ENCODE peak calls at places on chromosome 4, in eight cellular contexts. One of them, this sample, is unnamed.

GRCh38 chr4:64799751-64800150 is 390.5 kb upstream of the TECRL start:
- DNase-seq in ovary: no peak
- DNase-seq in lower leg skin: no peak
- DNase-seq in testis: no peak
- DNase-seq in GM12892: no peak
- DNase-seq in uterus: no peak
- DNase-seq in HCT116: no peak
- DNase-seq in tibial nerve: no peak
- DNase-seq in this sample: no peak

GRCh38 chr4:107734120-107734519 is 14.1 kb upstream of the PAPSS1 start:
- DNase-seq in lower leg skin: no peak
- DNase-seq in uterus: no peak
- DNase-seq in GM12892: no peak
- DNase-seq in HCT116: no peak
- DNase-seq in tibial nerve: no peak
- DNase-seq in testis: no peak
- DNase-seq in ovary: no peak
- DNase-seq in this sample: no peak

GRCh38 chr4:72377491-72378194 is 191.4 kb downstream of the ADAMTS3 start:
- DNase-seq in GM12892: no peak
- DNase-seq in ovary: no peak
- DNase-seq in tibial nerve: no peak
- DNase-seq in HCT116: no peak
- DNase-seq in lower leg skin: no peak
- DNase-seq in testis: no peak
- DNase-seq in uterus: no peak
- DNase-seq in this sample: no peak

GRCh38 chr4:66193487-66193886 is 523.2 kb upstream of the EPHA5 start:
- DNase-seq in HCT116: no peak
- DNase-seq in testis: no peak
- DNase-seq in lower leg skin: no peak
- DNase-seq in tibial nerve: no peak
- DNase-seq in ovary: no peak
- DNase-seq in GM12892: no peak
- DNase-seq in uterus: no peak
- DNase-seq in this sample: no peak

GRCh38 chr4:180610317-180610716 is 1632.9 kb upstream of the TENM3 start:
- DNase-seq in tibial nerve: no peak
- DNase-seq in lower leg skin: no peak
- DNase-seq in HCT116: no peak
- DNase-seq in uterus: no peak
- DNase-seq in ovary: no peak
- DNase-seq in testis: no peak
- DNase-seq in GM12892: no peak
- DNase-seq in this sample: no peak

GRCh38 chr4:64940698-64941097 is 531.4 kb upstream of the TECRL start:
- DNase-seq in HCT116: no peak
- DNase-seq in ovary: no peak
- DNase-seq in tibial nerve: no peak
- DNase-seq in lower leg skin: no peak
- DNase-seq in testis: no peak
- DNase-seq in GM12892: no peak
- DNase-seq in uterus: no peak
- DNase-seq in this sample: no peak

GRCh38 chr4:39668835-39669234 is 29.1 kb upstream of the UBE2K start:
- DNase-seq in tibial nerve: no peak
- DNase-seq in lower leg skin: no peak
- DNase-seq in ovary: no peak
- DNase-seq in HCT116: no peak
- DNase-seq in GM12892: no peak
- DNase-seq in testis: no peak
- DNase-seq in uterus: no peak
- DNase-seq in this sample: no peak

GRCh38 chr4:157080605-157081004 is 4.7 kb downstream of the GLRB start:
- DNase-seq in tibial nerve: no peak
- DNase-seq in GM12892: no peak
- DNase-seq in testis: no peak
- DNase-seq in ovary: no peak
- DNase-seq in HCT116: no peak
- DNase-seq in uterus: no peak
- DNase-seq in lower leg skin: no peak
- DNase-seq in this sample: no peak

GRCh38 chr4:116055857-116056827 is 942.7 kb upstream of the NDST4 start:
- DNase-seq in GM12892: no peak
- DNase-seq in tibial nerve: no peak
- DNase-seq in lower leg skin: no peak
- DNase-seq in uterus: no peak
- DNase-seq in ovary: no peak
- DNase-seq in HCT116: peak
- DNase-seq in testis: no peak
- DNase-seq in this sample: no peak

GRCh38 chr4:83894831-83895230 is 358.9 kb downstream of the GPAT3 start:
- DNase-seq in uterus: no peak
- DNase-seq in ovary: no peak
- DNase-seq in testis: no peak
- DNase-seq in GM12892: no peak
- DNase-seq in lower leg skin: no peak
- DNase-seq in HCT116: no peak
- DNase-seq in tibial nerve: no peak
- DNase-seq in this sample: no peak

GRCh38 chr4:4386296-4386735 is 586 bp upstream of the NSG1 start:
- DNase-seq in ovary: peak
- DNase-seq in uterus: no peak
- DNase-seq in testis: no peak
- DNase-seq in tibial nerve: no peak
- DNase-seq in HCT116: no peak
- DNase-seq in GM12892: no peak
- DNase-seq in lower leg skin: no peak
- DNase-seq in this sample: no peak

GRCh38 chr4:15777697-15778096 is 431 bp upstream of the CD38 start:
- DNase-seq in GM12892: no peak
- DNase-seq in ovary: no peak
- DNase-seq in HCT116: no peak
- DNase-seq in uterus: no peak
- DNase-seq in tibial nerve: no peak
- DNase-seq in lower leg skin: no peak
- DNase-seq in testis: no peak
- DNase-seq in this sample: no peak

GRCh38 chr4:15778742-15779231 is 659 bp downstream of the CD38 start:
- DNase-seq in ovary: peak
- DNase-seq in tibial nerve: no peak
- DNase-seq in lower leg skin: no peak
- DNase-seq in testis: no peak
- DNase-seq in uterus: no peak
- DNase-seq in GM12892: peak
- DNase-seq in HCT116: no peak
- DNase-seq in this sample: peak

GRCh38 chr4:15776871-15777648 is 1.1 kb upstream of the CD38 start:
- DNase-seq in GM12892: no peak
- DNase-seq in testis: no peak
- DNase-seq in HCT116: no peak
- DNase-seq in uterus: no peak
- DNase-seq in lower leg skin: no peak
- DNase-seq in tibial nerve: no peak
- DNase-seq in ovary: no peak
- DNase-seq in this sample: no peak

GRCh38 chr4:15779336-15779735 is 1.2 kb downstream of the CD38 start:
- DNase-seq in testis: peak
- DNase-seq in HCT116: no peak
- DNase-seq in lower leg skin: peak
- DNase-seq in uterus: peak
- DNase-seq in ovary: peak
- DNase-seq in tibial nerve: peak
- DNase-seq in GM12892: no peak
- DNase-seq in this sample: peak

DNA sequence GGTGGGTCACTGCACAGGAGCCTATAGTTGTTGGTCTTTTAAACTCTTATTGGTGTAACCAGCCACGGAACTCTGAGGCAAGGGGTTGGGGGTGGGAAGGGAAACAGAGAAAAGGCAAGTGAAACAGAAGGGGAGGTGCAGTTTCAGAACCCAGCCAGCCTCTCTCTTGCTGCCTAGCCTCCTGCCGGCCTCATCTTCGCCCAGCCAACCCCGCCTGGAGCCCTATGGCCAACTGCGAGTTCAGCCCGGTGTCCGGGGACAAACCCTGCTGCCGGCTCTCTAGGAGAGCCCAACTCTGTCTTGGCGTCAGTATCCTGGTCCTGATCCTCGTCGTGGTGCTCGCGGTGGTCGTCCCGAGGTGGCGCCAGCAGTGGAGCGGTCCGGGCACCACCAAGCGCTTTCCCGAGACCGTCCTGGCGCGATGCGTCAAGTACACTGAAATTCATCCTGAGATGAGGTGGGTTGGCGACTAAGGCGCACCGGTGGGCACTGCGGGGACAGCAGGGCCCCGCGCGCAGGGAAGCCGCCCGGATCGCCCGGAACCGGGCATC is at the start of gene CD38:
- DNase-seq in ovary: no peak
- DNase-seq in uterus: no peak
- DNase-seq in HCT116: no peak
- DNase-seq in lower leg skin: no peak
- DNase-seq in GM12892: peak
- DNase-seq in tibial nerve: no peak
- DNase-seq in testis: no peak
- DNase-seq in this sample: peak
- TF ChIP-seq POLR2A in ovary: no peak
- TF ChIP-seq POLR2A in uterus: no peak
- TF ChIP-seq POLR2A in HCT116: no peak
- TF ChIP-seq POLR2A in lower leg skin: no peak
- TF ChIP-seq POLR2A in GM12892: no peak
- TF ChIP-seq POLR2A in tibial nerve: no peak
- TF ChIP-seq POLR2A in testis: no peak
- TF ChIP-seq POLR2A in this sample: no peak

DNA sequence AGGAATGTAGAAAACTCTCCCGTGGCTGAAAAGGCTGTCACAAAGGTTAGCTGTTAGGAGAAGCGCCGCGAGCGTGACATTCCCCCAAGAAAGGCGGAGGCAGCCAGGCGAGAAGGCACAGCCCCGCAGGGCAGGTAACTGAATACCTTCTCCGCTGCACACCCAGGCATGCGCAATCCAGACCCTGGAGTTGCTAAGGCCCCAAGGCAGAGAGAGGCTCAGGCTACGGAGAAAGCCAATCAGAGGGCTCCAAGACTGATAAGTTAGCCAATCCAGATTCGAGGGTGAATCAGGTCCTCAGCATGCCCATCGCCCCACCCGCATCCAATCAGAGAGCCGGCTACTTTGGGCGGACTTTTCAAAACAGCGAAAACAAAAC is 485 bp upstream of the CCNG2 start:
- DNase-seq in GM12892: peak
- DNase-seq in lower leg skin: peak
- DNase-seq in tibial nerve: peak
- DNase-seq in testis: peak
- DNase-seq in ovary: peak
- DNase-seq in HCT116: peak
- DNase-seq in uterus: peak
- DNase-seq in this sample: peak
- TF ChIP-seq POLR2A in GM12892: no peak
- TF ChIP-seq POLR2A in lower leg skin: no peak
- TF ChIP-seq POLR2A in tibial nerve: peak
- TF ChIP-seq POLR2A in testis: no peak
- TF ChIP-seq POLR2A in ovary: no peak
- TF ChIP-seq POLR2A in HCT116: peak
- TF ChIP-seq POLR2A in uterus: peak
- TF ChIP-seq POLR2A in this sample: peak

GRCh38 chr4:184460495-184461285 is 13.7 kb downstream of the IRF2 start:
- DNase-seq in ovary: no peak
- DNase-seq in uterus: no peak
- DNase-seq in tibial nerve: no peak
- DNase-seq in HCT116: no peak
- DNase-seq in testis: no peak
- DNase-seq in GM12892: no peak
- DNase-seq in lower leg skin: no peak
- DNase-seq in this sample: no peak

GRCh38 chr4:184457530-184458249 is 16.7 kb downstream of the IRF2 start:
- DNase-seq in lower leg skin: no peak
- DNase-seq in GM12892: no peak
- DNase-seq in ovary: no peak
- DNase-seq in uterus: no peak
- DNase-seq in HCT116: no peak
- DNase-seq in testis: no peak
- DNase-seq in tibial nerve: no peak
- DNase-seq in this sample: no peak

GRCh38 chr4:184461711-184462110 is 12.6 kb downstream of the IRF2 start:
- DNase-seq in tibial nerve: no peak
- DNase-seq in testis: no peak
- DNase-seq in uterus: no peak
- DNase-seq in ovary: no peak
- DNase-seq in HCT116: no peak
- DNase-seq in GM12892: no peak
- DNase-seq in lower leg skin: no peak
- DNase-seq in this sample: no peak

GRCh38 chr4:184456337-184456736 is 18.0 kb downstream of the IRF2 start:
- DNase-seq in uterus: no peak
- DNase-seq in GM12892: no peak
- DNase-seq in lower leg skin: no peak
- DNase-seq in HCT116: no peak
- DNase-seq in ovary: no peak
- DNase-seq in tibial nerve: no peak
- DNase-seq in testis: no peak
- DNase-seq in this sample: no peak

DNA sequence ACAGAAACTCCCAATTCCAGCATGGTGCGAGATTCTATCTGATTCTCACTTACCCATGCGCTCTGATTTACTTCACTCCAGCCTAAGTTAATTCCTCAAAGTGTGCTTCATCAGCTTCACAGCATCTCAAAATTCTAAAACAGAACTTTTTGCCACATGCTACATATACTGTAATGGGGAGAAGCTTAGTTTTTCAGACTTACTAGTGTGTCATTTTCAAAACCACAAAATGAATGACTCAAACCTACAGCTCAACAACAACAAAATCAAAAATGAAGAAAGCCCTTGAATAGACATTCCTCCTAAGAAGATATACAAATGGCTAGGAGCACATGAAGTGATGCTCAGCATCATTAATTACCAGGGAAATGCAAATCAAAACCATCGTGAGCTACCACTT is 14.9 kb downstream of the IRF2 start:
- DNase-seq in lower leg skin: no peak
- DNase-seq in uterus: no peak
- DNase-seq in ovary: no peak
- DNase-seq in tibial nerve: no peak
- DNase-seq in HCT116: no peak
- DNase-seq in GM12892: no peak
- DNase-seq in testis: no peak
- DNase-seq in this sample: no peak
- TF ChIP-seq POLR2A in lower leg skin: no peak
- TF ChIP-seq POLR2A in uterus: no peak
- TF ChIP-seq POLR2A in ovary: no peak
- TF ChIP-seq POLR2A in tibial nerve: no peak
- TF ChIP-seq POLR2A in HCT116: no peak
- TF ChIP-seq POLR2A in GM12892: no peak
- TF ChIP-seq POLR2A in testis: no peak
- TF ChIP-seq POLR2A in this sample: no peak

DNA sequence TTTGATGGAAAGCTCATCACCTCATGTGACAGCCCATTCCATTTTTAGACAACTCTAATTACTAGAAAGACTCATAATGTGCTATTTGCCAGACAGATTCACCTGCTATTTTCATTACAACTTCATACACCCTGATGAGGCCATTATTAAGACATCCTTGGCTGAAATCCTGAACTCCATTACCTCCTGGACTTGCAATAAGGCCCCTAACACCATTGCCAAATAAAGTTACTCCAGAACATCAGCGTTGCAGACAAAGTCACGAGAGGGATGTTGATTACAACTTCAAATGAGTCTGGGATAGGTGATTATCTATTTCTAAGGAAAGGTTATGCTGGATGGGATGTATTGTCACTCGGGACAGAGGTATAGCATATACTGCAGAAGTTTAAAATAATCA is 17.8 kb upstream of the SOD3 start:
- DNase-seq in tibial nerve: no peak
- DNase-seq in HCT116: no peak
- DNase-seq in GM12892: no peak
- DNase-seq in testis: no peak
- DNase-seq in lower leg skin: no peak
- DNase-seq in ovary: no peak
- DNase-seq in uterus: no peak
- DNase-seq in this sample: no peak
- TF ChIP-seq POLR2A in tibial nerve: no peak
- TF ChIP-seq POLR2A in HCT116: no peak
- TF ChIP-seq POLR2A in GM12892: no peak
- TF ChIP-seq POLR2A in testis: no peak
- TF ChIP-seq POLR2A in lower leg skin: no peak
- TF ChIP-seq POLR2A in ovary: no peak
- TF ChIP-seq POLR2A in uterus: no peak
- TF ChIP-seq POLR2A in this sample: no peak